ENCODE peak calls at places on chromosome 16, in five cellular contexts. E is kidney tubule cell, W is NCI-H1092 treated with DMSO at 0.1 percent for 48 hours, T is Right ventricle myocardium superior, O is uterus. G is an unnamed sample.

GRCh38 chr16:22693670-22694340 is 120.2 kb upstream of the HS3ST2 start:
- DNase-seq in E (no peak), W (no peak), T (no peak), O (no peak), G (no peak)

GRCh38 chr16:31215287-31216115 is 1.4 kb downstream of the PYDC1 start:
- DNase-seq in E (peak), W (no peak), T (peak), O (peak), G (peak)

GRCh38 chr16:2486645-2487516 is 12.0 kb downstream of the TBC1D24 start:
- DNase-seq in E (peak), W (peak), T (peak), O (no peak), G (no peak)

GRCh38 chr16:9003322-9003721 is 39.6 kb upstream of the USP7 start:
- DNase-seq in E (no peak), W (no peak), T (no peak), O (no peak), G (no peak)

GRCh38 chr16:23879735-23880373 is 44.1 kb downstream of the PRKCB start:
- DNase-seq in E (no peak), W (no peak), T (no peak), O (no peak), G (no peak)

GRCh38 chr16:30561212-30561816 is 3.1 kb upstream of the ZNF764 start:
- DNase-seq in E (peak), W (peak), T (peak), O (peak), G (no peak)

GRCh38 chr16:85401370-85401916 is 211.7 kb upstream of the GSE1 start:
- DNase-seq in E (no peak), W (no peak), T (peak), O (peak), G (no peak)

GRCh38 chr16:89108412-89108811 is 14.8 kb downstream of the ACSF3 start:
- DNase-seq in E (no peak), W (no peak), T (no peak), O (no peak), G (no peak)

GRCh38 chr16:9869776-9870175 is 312.5 kb downstream of the GRIN2A start:
- DNase-seq in E (no peak), W (no peak), T (no peak), O (no peak), G (no peak)

GRCh38 chr16:28534542-28535373 is 4.0 kb downstream of the NUPR1 start:
- DNase-seq in E (no peak), W (no peak), T (peak), O (no peak), G (no peak)

GRCh38 chr16:49011807-49012345 is 269.8 kb downstream of the CBLN1 start:
- DNase-seq in E (peak), W (no peak), T (no peak), O (no peak), G (no peak)

GRCh38 chr16:82979406-82980111 is 352.8 kb downstream of the CDH13 start:
- DNase-seq in E (peak), W (no peak), T (no peak), O (no peak), G (no peak)

GRCh38 chr16:12719972-12720371 is 83.7 kb downstream of the CPPED1 start:
- DNase-seq in E (no peak), W (no peak), T (no peak), O (no peak), G (no peak)

GRCh38 chr16:27220120-27220519 is 16.8 kb downstream of the KDM8 start:
- DNase-seq in E (no peak), W (no peak), T (no peak), O (no peak), G (no peak)

GRCh38 chr16:57941016-57941656 is 29.8 kb downstream of the CNGB1 start:
- DNase-seq in E (peak), W (peak), T (peak), O (no peak), G (no peak)

GRCh38 chr16:4315185-4316102 is at the start of gene GLIS2:
- DNase-seq in E (peak), W (peak), T (peak), O (peak), G (no peak)

GRCh38 chr16:31350275-31351005 is 4.5 kb upstream of the ITGAX start:
- DNase-seq in E (no peak), W (no peak), T (no peak), O (no peak), G (no peak)

GRCh38 chr16:75908718-75909117 is 182.4 kb upstream of the CPHXL start:
- DNase-seq in E (no peak), W (no peak), T (no peak), O (no peak), G (no peak)

GRCh38 chr16:69417537-69418199 is 6.8 kb upstream of the CYB5B start:
- DNase-seq in E (peak), W (no peak), T (no peak), O (no peak), G (peak)

GRCh38 chr16:84406006-84406963 is 37.9 kb downstream of the ATP2C2 start:
- DNase-seq in E (no peak), W (no peak), T (no peak), O (no peak), G (no peak)

GRCh38 chr16:27257271-27257670 is 11.3 kb downstream of the NSMCE1 start:
- DNase-seq in E (no peak), W (no peak), T (no peak), O (no peak), G (no peak)

GRCh38 chr16:56190903-56191806 is at the start of gene GNAO1:
- DNase-seq in E (peak), W (peak), T (peak), O (peak), G (peak)

GRCh38 chr16:58127033-58127556 is 2.1 kb downstream of the CFAP20 start:
- DNase-seq in E (peak), W (no peak), T (no peak), O (no peak), G (no peak)

GRCh38 chr16:52251495-52251894 is 295.4 kb downstream of the TOX3 start:
- DNase-seq in E (peak), W (no peak), T (no peak), O (no peak), G (no peak)

GRCh38 chr16:85483424-85483823 is 129.7 kb upstream of the GSE1 start:
- DNase-seq in E (no peak), W (peak), T (no peak), O (no peak), G (no peak)

GRCh38 chr16:84811529-84811928 is 8.3 kb upstream of the CRISPLD2 start:
- DNase-seq in E (no peak), W (no peak), T (no peak), O (no peak), G (no peak)

GRCh38 chr16:17350212-17350611 is 120.5 kb downstream of the XYLT1 start:
- DNase-seq in E (no peak), W (no peak), T (no peak), O (no peak), G (no peak)

GRCh38 chr16:71426880-71427615 is 14.8 kb downstream of the TLE7 start:
- DNase-seq in E (no peak), W (no peak), T (no peak), O (no peak), G (no peak)

GRCh38 chr16:11016993-11017392 is 72.6 kb downstream of the CLEC16A start:
- DNase-seq in E (peak), W (no peak), T (peak), O (peak), G (no peak)

GRCh38 chr16:10594312-10594950 is 14.0 kb upstream of the EMP2 start:
- DNase-seq in E (peak), W (no peak), T (no peak), O (no peak), G (no peak)

GRCh38 chr16:82876951-82877350 is 250.2 kb downstream of the CDH13 start:
- DNase-seq in E (no peak), W (no peak), T (no peak), O (no peak), G (no peak)

GRCh38 chr16:2962334-2963073 is 1.6 kb upstream of the KREMEN2 start:
- DNase-seq in E (no peak), W (no peak), T (no peak), O (no peak), G (no peak)

GRCh38 chr16:73047536-73048291 is at the start of gene ZFHX3:
- DNase-seq in E (peak), W (peak), T (peak), O (peak), G (no peak)

GRCh38 chr16:89026121-89026612 is 49.2 kb upstream of the CBFA2T3 start:
- DNase-seq in E (peak), W (no peak), T (no peak), O (no peak), G (no peak)

GRCh38 chr16:84281077-84281476 is 13.6 kb upstream of the WFDC1 start:
- DNase-seq in E (peak), W (no peak), T (no peak), O (no peak), G (no peak)

GRCh38 chr16:55100100-55100499 is 169.4 kb downstream of the IRX5 start:
- DNase-seq in E (no peak), W (no peak), T (no peak), O (no peak), G (no peak)

GRCh38 chr16:3461120-3461519 is 17.6 kb downstream of the NAA60 start:
- DNase-seq in E (no peak), W (no peak), T (no peak), O (no peak), G (no peak)

G was measured in NT2/D1.